ENCODE peak calls at places on chromosome 4, in nine cellular contexts. S is mammary epithelial cell, F is tibial artery, Q is body of pancreas, X is OCI-LY7, E is kidney epithelial cell, D is cardiac muscle cell, T is fibroblast of lung, K is left ventricle myocardium inferior. A is an unnamed sample.

GRCh38 chr4:47334597-47335185 is 128.8 kb downstream of the COMMD8 start:
- DNase-seq in S (peak), F (no peak), K (no peak), D (no peak), X (no peak), Q (no peak), T (peak), E (no peak), A (no peak)

GRCh38 chr4:7392438-7393374 is 42.0 kb downstream of the PSAPL1 start:
- DNase-seq in Q (no peak), E (no peak), F (peak), T (peak), S (no peak), X (no peak), D (no peak), K (peak), A (no peak)

GRCh38 chr4:973431-974397 is at the start of gene DGKQ:
- DNase-seq in T (peak), Q (peak), S (peak), F (peak), X (peak), K (peak), E (no peak), D (peak), A (peak)

GRCh38 chr4:164753873-164754488 is at the start of gene SMIM31:
- DNase-seq in S (no peak), F (no peak), T (no peak), E (no peak), Q (no peak), D (no peak), K (no peak), X (no peak), A (no peak)

GRCh38 chr4:103934178-103934789 is 214.5 kb upstream of the TACR3 start:
- DNase-seq in Q (no peak), K (no peak), T (peak), E (no peak), X (peak), S (peak), F (no peak), D (peak), A (peak)

GRCh38 chr4:19636451-19636850 is 615.3 kb upstream of the SLIT2 start:
- DNase-seq in T (no peak), X (no peak), K (no peak), S (no peak), E (no peak), F (no peak), Q (no peak), D (no peak), A (no peak)

GRCh38 chr4:94304365-94304971 is 38.2 kb downstream of the HPGDS start:
- DNase-seq in K (no peak), T (peak), E (peak), D (peak), Q (no peak), F (no peak), S (peak), X (peak), A (peak)

GRCh38 chr4:128663325-128663724 is 146.2 kb upstream of the JADE1 start:
- DNase-seq in E (no peak), D (no peak), T (no peak), S (no peak), K (no peak), X (peak), Q (no peak), F (no peak), A (peak)

GRCh38 chr4:140151700-140152014 is 2.3 kb downstream of the MAML3 start:
- DNase-seq in E (no peak), X (peak), S (peak), K (peak), T (peak), F (peak), Q (peak), D (peak), A (peak)

GRCh38 chr4:98638661-98639060 is 19.8 kb downstream of the TSPAN5 start:
- DNase-seq in T (peak), Q (no peak), D (no peak), F (no peak), K (no peak), S (no peak), X (no peak), E (no peak), A (no peak)

GRCh38 chr4:79764118-79764517 is 308.9 kb downstream of the ANTXR2 start:
- DNase-seq in X (no peak), F (no peak), Q (no peak), T (no peak), E (no peak), K (no peak), D (no peak), S (no peak), A (peak)

GRCh38 chr4:120299631-120300030 is 233.0 kb upstream of the MAD2L1 start:
- DNase-seq in F (no peak), X (no peak), S (no peak), K (no peak), Q (no peak), D (no peak), T (no peak), E (no peak), A (no peak)

GRCh38 chr4:71009796-71010588 is 16.5 kb downstream of the DCK start:
- DNase-seq in S (peak), K (no peak), Q (no peak), T (peak), D (peak), F (no peak), E (no peak), X (peak), A (peak)

GRCh38 chr4:47101453-47101852 is 70.1 kb downstream of the GABRB1 start:
- DNase-seq in X (no peak), Q (no peak), E (no peak), D (no peak), F (no peak), S (no peak), T (peak), K (no peak), A (no peak)

GRCh38 chr4:89196745-89197144 is 85.4 kb downstream of the TIGD2 start:
- DNase-seq in S (no peak), X (no peak), E (peak), T (no peak), K (no peak), F (no peak), Q (no peak), D (no peak), A (no peak)

GRCh38 chr4:590313-590841 is 14.3 kb upstream of the TMEM271 start:
- DNase-seq in E (no peak), S (no peak), X (no peak), Q (no peak), D (no peak), K (no peak), F (peak), T (no peak), A (no peak)

GRCh38 chr4:181949704-181950312 is 293.4 kb upstream of the TENM3 start:
- DNase-seq in D (no peak), X (no peak), F (no peak), E (no peak), S (no peak), K (no peak), T (no peak), Q (no peak), A (no peak)

GRCh38 chr4:4641661-4642180 is 99.9 kb upstream of the STX18 start:
- DNase-seq in E (no peak), K (no peak), Q (no peak), T (no peak), D (no peak), F (no peak), X (no peak), S (no peak), A (no peak)

GRCh38 chr4:54961357-54961975 is 163.9 kb downstream of the KDR start:
- DNase-seq in Q (no peak), E (no peak), K (no peak), F (no peak), X (peak), S (peak), T (peak), D (peak), A (no peak)

GRCh38 chr4:770022-770421 is 55.9 kb downstream of the CPLX1 start:
- DNase-seq in F (no peak), E (no peak), K (no peak), Q (no peak), S (no peak), D (no peak), X (no peak), T (no peak), A (no peak)

GRCh38 chr4:108683479-108683878 is 33.1 kb downstream of the OSTC start:
- DNase-seq in X (peak), D (no peak), F (no peak), E (no peak), Q (no peak), K (no peak), T (peak), S (peak), A (peak)

GRCh38 chr4:117560329-117560728 is 474.0 kb upstream of the NDST3 start:
- DNase-seq in S (peak), Q (no peak), D (no peak), F (no peak), T (peak), X (no peak), K (no peak), E (no peak), A (peak)

GRCh38 chr4:42397256-42397634 is at the start of gene SHISA3:
- DNase-seq in E (no peak), K (peak), Q (no peak), X (peak), D (peak), T (peak), F (no peak), S (no peak), A (peak)

GRCh38 chr4:4427886-4428285 is 41.0 kb downstream of the NSG1 start:
- DNase-seq in X (no peak), F (no peak), T (no peak), Q (no peak), S (no peak), E (no peak), K (no peak), D (no peak), A (no peak)

GRCh38 chr4:120921456-120922389 is 803 bp downstream of the PRDM5 start:
- DNase-seq in K (peak), Q (peak), X (no peak), T (peak), E (no peak), F (peak), D (peak), S (peak), A (no peak)

GRCh38 chr4:16642897-16643296 is 255.5 kb downstream of the LDB2 start:
- DNase-seq in S (no peak), T (peak), E (no peak), Q (no peak), X (no peak), D (no peak), F (no peak), K (no peak), A (no peak)

GRCh38 chr4:147326581-147326980 is 154.3 kb upstream of the EDNRA start:
- DNase-seq in F (no peak), D (no peak), E (no peak), Q (no peak), K (no peak), X (no peak), S (no peak), T (peak), A (no peak)

GRCh38 chr4:139299536-139299935 is 1.8 kb upstream of the NAA15 start:
- DNase-seq in T (no peak), F (no peak), K (no peak), S (peak), X (no peak), E (no peak), D (no peak), Q (no peak), A (no peak)

GRCh38 chr4:154868423-154869194 is 87.5 kb downstream of the RBM46 start:
- DNase-seq in S (no peak), D (no peak), F (no peak), E (no peak), X (no peak), K (no peak), T (no peak), Q (no peak), A (no peak)

DNA sequence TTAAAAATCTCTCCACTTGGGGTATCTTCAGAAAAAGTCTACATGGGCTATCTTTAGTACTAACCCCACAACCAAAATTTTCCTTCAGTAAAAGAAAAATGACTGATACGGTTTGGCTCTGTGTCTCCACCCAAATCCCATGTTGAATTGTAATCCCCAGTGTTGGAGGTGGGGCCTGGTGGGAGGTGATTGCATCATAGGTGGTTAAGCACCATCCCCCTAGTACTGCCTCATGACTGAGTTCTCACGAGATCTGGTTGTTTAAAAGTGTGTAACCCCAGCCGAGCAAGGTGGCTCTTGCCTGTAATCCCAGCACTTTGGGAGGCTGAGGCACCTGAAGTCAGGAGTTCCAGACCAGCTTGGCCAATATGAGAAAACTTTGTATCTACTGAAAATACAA is 66.8 kb downstream of the USP46 start:
- DNase-seq in F (no peak), D (no peak), E (no peak), K (no peak), T (no peak), X (no peak), S (no peak), Q (no peak), A (no peak)
- H3K4me3 ChIP-seq in F (no peak), D (no peak), E (no peak), K (no peak), T (no peak), X (no peak), S (no peak), Q (no peak), A (no peak)

GRCh38 chr4:172393220-172393619 is 580.0 kb downstream of the GALNTL6 start:
- DNase-seq in K (no peak), Q (no peak), D (no peak), S (no peak), X (no peak), T (no peak), E (no peak), F (no peak), A (no peak)
- H3K4me3 ChIP-seq in K (no peak), Q (no peak), D (no peak), S (no peak), X (no peak), T (no peak), E (no peak), F (no peak), A (no peak)

GRCh38 chr4:185270037-185270436 is 60.6 kb downstream of the SNX25 start:
- DNase-seq in D (no peak), S (no peak), T (no peak), X (no peak), Q (no peak), E (no peak), F (no peak), K (no peak), A (no peak)

GRCh38 chr4:185269286-185269685 is 59.9 kb downstream of the SNX25 start:
- DNase-seq in E (no peak), F (no peak), D (no peak), K (no peak), X (no peak), T (no peak), Q (no peak), S (peak), A (no peak)

GRCh38 chr4:185275501-185275900 is 66.1 kb downstream of the SNX25 start:
- DNase-seq in Q (no peak), T (peak), F (no peak), K (no peak), E (no peak), S (no peak), D (no peak), X (no peak), A (no peak)

GRCh38 chr4:185272232-185272631 is 62.8 kb downstream of the SNX25 start:
- DNase-seq in X (no peak), S (no peak), T (no peak), Q (no peak), D (no peak), E (no peak), K (no peak), F (no peak), A (no peak)

DNA sequence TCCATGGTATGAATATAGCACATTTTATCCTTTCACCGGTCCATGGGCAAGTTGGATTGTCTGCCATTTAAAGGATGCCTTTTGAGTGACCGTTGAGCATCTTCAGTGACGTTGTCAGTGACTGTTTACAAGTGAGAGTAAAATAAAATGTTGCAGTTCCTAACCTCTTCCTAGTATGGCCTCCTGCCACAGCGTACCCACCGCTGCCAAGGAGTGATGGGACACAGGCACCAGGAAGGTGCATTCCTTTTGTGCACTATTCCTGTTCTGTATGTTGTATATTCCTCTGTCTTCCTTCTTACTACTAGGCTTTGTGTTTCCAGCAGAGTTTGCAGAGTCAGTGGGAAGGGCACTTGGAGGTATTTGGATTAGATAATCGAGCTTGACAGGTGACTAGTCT is 61.5 kb downstream of the SNX25 start:
- DNase-seq in Q (no peak), X (no peak), S (no peak), F (no peak), D (no peak), E (no peak), T (no peak), K (no peak), A (no peak)
- H3K4me3 ChIP-seq in Q (no peak), X (no peak), S (no peak), F (no peak), D (no peak), E (no peak), T (no peak), K (no peak), A (no peak)

DNA sequence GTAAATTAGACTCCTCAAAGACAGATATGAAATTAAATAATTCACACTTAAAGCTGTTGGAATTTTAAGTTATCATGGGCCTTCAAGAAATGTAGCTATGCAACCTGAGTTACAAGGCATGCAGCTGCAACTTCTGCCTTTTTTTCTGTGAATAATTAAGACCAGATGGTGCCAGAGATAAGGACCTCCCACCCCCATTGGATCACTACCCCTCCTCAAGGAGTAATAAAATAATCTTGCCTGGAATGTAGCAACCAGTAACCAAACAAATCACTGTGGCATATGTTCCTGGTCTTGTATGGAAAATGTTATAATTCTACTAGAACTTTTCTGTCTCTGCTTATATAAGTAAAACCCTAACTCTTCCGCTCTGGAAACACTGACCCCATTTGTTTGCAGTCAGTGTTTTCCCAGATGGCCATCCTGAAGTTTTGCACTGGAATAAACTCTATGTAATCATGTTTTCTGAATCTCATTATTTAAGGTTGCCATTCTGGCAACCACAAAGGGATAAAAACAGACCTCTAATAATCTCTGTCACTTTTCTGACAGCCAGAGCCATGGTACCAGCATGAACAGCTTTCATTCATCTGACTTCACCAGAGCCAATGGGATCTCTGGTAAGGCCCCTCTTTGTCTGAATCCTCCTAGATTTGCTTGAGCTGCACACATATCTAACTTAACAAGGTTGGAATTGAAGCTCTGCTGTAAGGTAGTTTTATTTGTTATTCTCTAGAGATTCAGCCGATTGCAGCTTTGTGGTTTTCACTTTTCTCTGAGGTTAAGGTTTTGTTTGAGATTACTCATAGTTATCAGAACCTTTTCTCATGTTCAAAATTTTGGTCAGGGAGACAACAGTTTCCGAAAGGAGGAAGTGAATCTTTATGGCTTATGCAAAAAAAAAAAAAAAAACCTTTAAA is 274.6 kb downstream of the NAF1 start:
- DNase-seq in E (no peak), S (no peak), X (peak), T (no peak), F (no peak), D (no peak), K (no peak), Q (no peak), A (peak)
- H3K4me3 ChIP-seq in E (no peak), S (no peak), X (no peak), T (no peak), F (no peak), D (no peak), K (no peak), Q (no peak), A (no peak)

GRCh38 chr4:2812600-2812932 is 19.7 kb downstream of the SH3BP2 start:
- DNase-seq in K (no peak), F (no peak), Q (no peak), D (no peak), E (no peak), S (no peak), T (no peak), X (peak), A (no peak)
- H3K4me3 ChIP-seq in K (peak), F (peak), Q (no peak), D (no peak), E (peak), S (no peak), T (no peak), X (peak), A (peak)

GRCh38 chr4:124525524-124525923 is 187.0 kb downstream of the ANKRD50 start:
- DNase-seq in Q (no peak), E (no peak), D (no peak), K (no peak), F (no peak), S (no peak), T (no peak), X (no peak), A (no peak)

GRCh38 chr4:124527364-124527763 is 185.2 kb downstream of the ANKRD50 start:
- DNase-seq in E (no peak), S (no peak), F (no peak), Q (no peak), K (no peak), X (no peak), D (no peak), T (no peak), A (no peak)

GRCh38 chr4:124526321-124526720 is 186.2 kb downstream of the ANKRD50 start:
- DNase-seq in F (no peak), X (no peak), E (no peak), T (peak), D (no peak), K (no peak), S (no peak), Q (no peak), A (no peak)

GRCh38 chr4:124529131-124529530 is 183.4 kb downstream of the ANKRD50 start:
- DNase-seq in D (no peak), F (no peak), E (no peak), K (no peak), X (no peak), S (no peak), Q (no peak), T (peak), A (no peak)

DNA sequence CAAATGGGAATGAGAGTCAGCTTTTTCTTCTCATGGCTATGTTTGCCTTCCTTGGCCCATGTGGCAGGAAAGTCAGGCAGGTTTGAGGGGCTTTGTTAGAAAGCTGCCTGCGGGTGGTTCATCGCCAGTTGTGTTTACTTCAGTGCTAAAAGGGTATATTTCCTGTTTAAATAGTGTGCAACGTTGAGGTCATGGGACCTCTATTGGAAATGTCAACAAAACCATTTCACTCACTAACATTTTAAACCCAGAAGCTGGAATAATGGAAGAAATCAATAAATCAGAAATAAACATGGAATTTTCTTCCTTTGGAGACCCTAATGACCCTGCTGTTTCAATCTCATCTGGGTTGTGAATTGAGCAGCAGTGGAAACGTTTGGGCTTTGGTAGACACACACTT is 185.8 kb downstream of the ANKRD50 start:
- DNase-seq in K (no peak), S (no peak), T (no peak), X (no peak), D (no peak), F (no peak), Q (no peak), E (no peak), A (no peak)
- H3K4me3 ChIP-seq in K (no peak), S (no peak), T (no peak), X (no peak), D (no peak), F (no peak), Q (no peak), E (no peak), A (no peak)

DNA sequence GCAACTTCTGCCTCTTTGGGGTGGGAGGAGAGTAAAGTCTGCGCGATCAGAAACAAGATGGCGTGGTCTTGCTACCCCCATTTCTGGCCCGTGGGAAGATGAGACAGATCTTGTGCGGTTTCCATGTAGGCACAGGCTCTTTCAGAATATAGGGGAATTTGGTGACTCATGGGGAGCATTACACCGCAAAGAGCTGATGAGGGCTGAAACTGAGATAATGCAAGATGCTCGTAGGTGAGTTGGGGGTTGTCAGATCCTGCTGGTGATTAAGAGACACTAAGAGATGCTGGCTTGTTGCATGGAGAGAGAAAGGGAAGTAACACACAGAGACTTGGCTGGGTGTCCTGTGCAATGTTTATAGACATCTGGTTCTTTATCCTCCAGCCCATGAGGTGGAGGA is 1.5 kb downstream of the EVC start:
- DNase-seq in F (no peak), D (no peak), T (peak), X (no peak), E (no peak), K (no peak), S (peak), Q (no peak), A (no peak)
- H3K4me3 ChIP-seq in F (peak), D (no peak), T (peak), X (no peak), E (peak), K (no peak), S (peak), Q (no peak), A (no peak)